ENCODE peak calls at places on chromosomes 3 and 15, in ten cellular contexts. T, S, Y, N, B, R, L, M, F and O are unnamed samples.

GRCh38 chr15:45790325-45790943 is 155.6 kb downstream of the SQOR start:
- DNase-seq in F (no peak), Y (no peak), R (peak), N (peak), T (peak), M (no peak), L (peak), S (no peak), B (peak), O (no peak)

GRCh38 chr15:51046799-51047449 is 47.8 kb downstream of the TNFAIP8L3 start:
- DNase-seq in N (peak), F (peak), L (peak), M (no peak), B (no peak), R (no peak), T (no peak), Y (peak), S (peak), O (no peak)

GRCh38 chr3:28615071-28615470 is 266.4 kb upstream of the AZI2 start:
- DNase-seq in F (no peak), Y (no peak), M (no peak), B (no peak), S (no peak), R (no peak), T (no peak), N (no peak), L (no peak), O (no peak)

GRCh38 chr3:194779729-194780224 is 94.1 kb downstream of the FAM43A start:
- DNase-seq in N (no peak), B (no peak), M (no peak), L (peak), Y (no peak), T (no peak), F (no peak), S (no peak), R (no peak), O (no peak)

GRCh38 chr3:147809206-147809605 is 400.0 kb downstream of the ZIC1 start:
- DNase-seq in F (no peak), Y (no peak), S (no peak), L (no peak), B (peak), R (no peak), M (no peak), N (no peak), T (no peak), O (no peak)

GRCh38 chr3:142613491-142613890 is 17.3 kb downstream of the PLS1 start:
- DNase-seq in B (no peak), F (no peak), L (no peak), N (no peak), S (no peak), T (no peak), R (no peak), Y (no peak), M (no peak), O (peak)

GRCh38 chr15:87669846-87670245 is 586.7 kb downstream of the NTRK3 start:
- DNase-seq in L (no peak), S (no peak), N (no peak), B (no peak), R (no peak), T (no peak), Y (no peak), F (no peak), M (no peak), O (no peak)

GRCh38 chr3:70603103-70603502 is 290.7 kb upstream of the MDFIC2 start:
- DNase-seq in T (no peak), F (no peak), N (no peak), B (no peak), R (no peak), Y (no peak), L (no peak), M (no peak), S (no peak), O (no peak)

GRCh38 chr3:13852638-13853009 is 27.2 kb downstream of the WNT7A start:
- DNase-seq in M (no peak), R (no peak), S (no peak), T (no peak), F (no peak), Y (no peak), N (no peak), B (no peak), L (no peak), O (no peak)

GRCh38 chr3:114221881-114222264 is 15.5 kb downstream of the ZNF80 start:
- DNase-seq in S (no peak), L (no peak), T (no peak), M (no peak), R (no peak), Y (no peak), F (no peak), B (no peak), N (no peak), O (no peak)

GRCh38 chr3:56921573-56922571 is 120.1 kb upstream of the ARHGEF3 start:
- DNase-seq in N (peak), S (peak), T (no peak), L (peak), Y (peak), B (no peak), F (peak), M (no peak), R (peak), O (no peak)

GRCh38 chr3:186380622-186381380 is 18.8 kb upstream of the DGKG start:
- DNase-seq in N (peak), F (no peak), M (no peak), S (no peak), L (peak), R (no peak), Y (peak), T (no peak), B (no peak), O (peak)

GRCh38 chr15:74835312-74835823 is 7.6 kb downstream of the ULK3 start:
- DNase-seq in L (peak), S (no peak), R (peak), B (peak), M (no peak), T (peak), Y (peak), F (no peak), N (peak), O (peak)
- TF ChIP-seq CTCF in L (peak), S (peak), R (peak), B (peak), M (peak), T (peak), Y (peak), F (peak), N (peak), O (peak)

GRCh38 chr3:126654571-126655393 is at the start of gene TXNRD3:
- DNase-seq in B (peak), Y (peak), L (peak), M (no peak), N (peak), T (peak), F (no peak), R (no peak), S (peak), O (no peak)
- TF ChIP-seq CTCF in B (no peak), Y (no peak), L (no peak), M (no peak), N (no peak), T (peak), F (no peak), R (no peak), S (no peak), O (peak)

GRCh38 chr3:10950476-10951294 is 41.9 kb upstream of the SLC6A1 start:
- DNase-seq in N (peak), S (no peak), F (peak), Y (peak), R (no peak), T (peak), L (peak), B (peak), M (no peak), O (no peak)
- TF ChIP-seq CTCF in N (peak), S (peak), F (peak), Y (peak), R (peak), T (peak), L (peak), B (peak), M (peak), O (peak)

DNA sequence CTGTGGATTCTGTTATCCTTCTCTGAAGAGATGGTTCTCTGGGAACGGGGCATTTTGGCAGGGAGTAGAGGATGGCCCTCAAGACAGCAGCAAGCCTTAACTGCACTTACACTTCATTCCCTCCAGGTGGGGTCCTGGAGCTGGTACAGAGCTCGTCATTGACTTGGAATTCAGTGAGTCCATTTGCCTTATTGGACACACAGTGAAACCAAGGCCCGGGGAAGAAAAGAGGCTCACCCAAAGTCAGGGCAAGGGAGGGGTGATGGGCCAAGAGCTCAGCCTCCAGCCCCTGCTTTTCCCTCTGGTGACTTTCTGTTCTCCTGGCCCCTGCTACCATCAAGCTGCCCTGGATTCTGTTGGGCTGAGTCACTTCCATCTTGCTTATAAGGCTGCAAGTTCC is 125.6 kb downstream of the ETFA start:
- DNase-seq in B (no peak), F (peak), M (no peak), S (no peak), L (peak), T (peak), R (peak), N (peak), Y (peak), O (peak)
- TF ChIP-seq CTCF in B (peak), F (peak), M (peak), S (no peak), L (peak), T (peak), R (peak), N (peak), Y (peak), O (peak)

GRCh38 chr15:75840659-75841058 is 2.6 kb upstream of the UBE2Q2 start:
- DNase-seq in M (no peak), T (no peak), F (no peak), L (peak), S (no peak), Y (peak), B (peak), N (peak), R (no peak), O (no peak)
- TF ChIP-seq CTCF in M (no peak), T (no peak), F (no peak), L (no peak), S (no peak), Y (no peak), B (no peak), N (no peak), R (no peak), O (no peak)

GRCh38 chr15:60054472-60054871 is 50.4 kb downstream of the FOXB1 start:
- DNase-seq in N (no peak), Y (no peak), M (no peak), T (no peak), B (no peak), L (no peak), S (no peak), R (no peak), F (no peak), O (peak)
- TF ChIP-seq CTCF in N (no peak), Y (no peak), M (no peak), T (no peak), B (no peak), L (no peak), S (no peak), R (no peak), F (no peak), O (no peak)

DNA sequence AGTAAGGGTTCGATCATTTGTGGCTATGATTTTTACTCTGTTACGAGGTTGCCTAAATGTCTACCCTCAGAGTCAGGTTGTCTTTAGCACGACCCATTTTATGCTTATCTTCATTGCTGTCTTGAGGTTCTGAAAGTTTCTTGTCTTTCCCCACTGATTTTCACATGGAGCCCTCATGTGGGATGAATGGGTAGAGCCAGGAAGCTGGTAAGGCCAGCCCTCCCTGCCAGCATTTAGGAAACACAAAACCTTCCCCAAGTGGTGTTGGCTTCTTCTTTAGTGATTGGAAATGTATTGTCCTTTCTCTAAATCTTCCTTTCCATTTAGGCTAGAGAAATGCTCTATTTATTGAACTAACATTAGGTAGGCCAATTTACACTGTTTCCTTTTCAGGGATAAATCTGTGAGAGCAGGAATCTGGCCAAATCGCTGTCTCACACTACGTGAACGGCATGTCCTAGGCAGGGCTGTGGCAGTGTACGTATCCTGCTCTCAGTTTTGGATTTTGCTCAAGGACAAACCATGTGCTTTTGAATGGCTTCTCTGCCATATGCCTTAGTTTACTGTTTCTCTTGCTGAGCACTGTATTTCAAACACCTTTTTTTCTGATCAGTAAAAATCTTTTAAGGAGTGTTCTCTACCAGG is 43.7 kb downstream of the MYZAP start:
- DNase-seq in L (no peak), S (peak), Y (no peak), N (peak), F (no peak), T (no peak), M (no peak), R (no peak), B (no peak), O (no peak)
- TF ChIP-seq CTCF in L (no peak), S (no peak), Y (no peak), N (no peak), F (no peak), T (peak), M (no peak), R (no peak), B (no peak), O (peak)

GRCh38 chr15:36856339-36856973 is 243.9 kb downstream of the MEIS2 start:
- DNase-seq in M (no peak), R (no peak), N (no peak), L (no peak), T (no peak), F (no peak), Y (no peak), B (no peak), S (no peak), O (no peak)
- TF ChIP-seq CTCF in M (no peak), R (no peak), N (no peak), L (no peak), T (no peak), F (no peak), Y (no peak), B (no peak), S (no peak), O (no peak)